ENCODE peak calls at places on chromosomes 5 and 9, in seven cellular contexts. K is PC-3, W is A549, V is spleen, X is hepatocyte, M is fibroblast of lung, J is cardiac muscle cell. S is an unnamed sample.

GRCh38 chr5:143355710-143356109 is 47.8 kb downstream of the NR3C1 start:
- DNase-seq in K (peak; percentile 87), W (peak; percentile 94), V (peak; percentile 65), X (peak; percentile 80), M (peak; percentile 93), J (peak; percentile 95), S (peak; percentile 86)

GRCh38 chr5:1471240-1471853 is 26.1 kb upstream of the SLC6A3 start:
- DNase-seq in K (no peak), W (no peak), V (no peak), X (no peak), M (no peak), J (no peak), S (no peak)

GRCh38 chr9:103804077-103804735 is 289.9 kb upstream of the SMC2 start:
- DNase-seq in K (peak; percentile 23), W (peak; percentile 86), V (no peak), X (no peak), M (no peak), J (peak; percentile 21), S (no peak)

GRCh38 chr9:22457448-22457847 is 10.8 kb downstream of the DMRTA1 start:
- DNase-seq in K (peak; percentile 42), W (no peak), V (no peak), X (no peak), M (no peak), J (no peak), S (no peak)

GRCh38 chr9:3502560-3503398 is 23.0 kb downstream of the RFX3 start:
- DNase-seq in K (peak; percentile 65), W (peak; percentile 38), V (no peak), X (no peak), M (no peak), J (no peak), S (peak; percentile 29)

GRCh38 chr5:59648949-59649921 is 244.3 kb downstream of the PDE4D start:
- DNase-seq in K (no peak), W (no peak), V (no peak), X (peak; percentile 66), M (no peak), J (peak; percentile 96), S (no peak)

GRCh38 chr5:56200856-56201638 is 32.1 kb downstream of the ANKRD55 start:
- DNase-seq in K (peak; percentile 71), W (peak; percentile 90), V (no peak), X (peak; percentile 85), M (peak; percentile 83), J (peak; percentile 91), S (peak; percentile 88)

GRCh38 chr5:39040875-39041274 is 33.3 kb downstream of the RICTOR start:
- DNase-seq in K (no peak), W (no peak), V (no peak), X (no peak), M (no peak), J (no peak), S (no peak)

GRCh38 chr9:105760053-105760452 is 65.7 kb downstream of the TMEM38B start:
- DNase-seq in K (no peak), W (peak; percentile 1), V (no peak), X (no peak), M (peak; percentile 14), J (peak; percentile 18), S (no peak)

GRCh38 chr5:33317271-33317670 is 123.5 kb upstream of the TARS1 start:
- DNase-seq in K (peak; percentile 84), W (no peak), V (no peak), X (no peak), M (peak; percentile 83), J (peak; percentile 51), S (peak; percentile 45)

GRCh38 chr9:80074439-80074838 is 502.7 kb downstream of the TLE4 start:
- DNase-seq in K (no peak), W (no peak), V (no peak), X (no peak), M (no peak), J (no peak), S (no peak)

GRCh38 chr5:57219386-57219785 is 45.5 kb downstream of the GPBP1 start:
- DNase-seq in K (no peak), W (peak; percentile 9), V (no peak), X (peak; percentile 8), M (no peak), J (no peak), S (no peak)

GRCh38 chr5:38846379-38846967 is 661 bp downstream of the OSMR start:
- DNase-seq in K (no peak), W (peak; percentile 22), V (no peak), X (no peak), M (peak; percentile 37), J (no peak), S (peak; percentile 48)

GRCh38 chr5:150137168-150137957 is 18.3 kb downstream of the PDGFRB start:
- DNase-seq in K (no peak), W (no peak), V (no peak), X (peak; percentile 52), M (no peak), J (peak; percentile 79), S (peak; percentile 44)

GRCh38 chr9:137666950-137667670 is 48.3 kb downstream of the EHMT1 start:
- DNase-seq in K (no peak), W (no peak), V (peak; percentile 84), X (no peak), M (no peak), J (no peak), S (no peak)

GRCh38 chr9:107029146-107029545 is 166.2 kb downstream of the ZNF462 start:
- DNase-seq in K (no peak), W (no peak), V (no peak), X (no peak), M (no peak), J (no peak), S (no peak)

GRCh38 chr9:110175275-110175968 is 32.5 kb downstream of the C9orf152 start:
- DNase-seq in K (no peak), W (no peak), V (no peak), X (no peak), M (no peak), J (no peak), S (no peak)

GRCh38 chr9:27276182-27277030 is 20.5 kb downstream of the EQTN start:
- DNase-seq in K (peak; percentile 73), W (peak; percentile 61), V (no peak), X (peak; percentile 78), M (peak; percentile 76), J (peak; percentile 76), S (peak; percentile 53)

GRCh38 chr5:14323466-14323865 is 180.3 kb downstream of the TRIO start:
- DNase-seq in K (no peak), W (no peak), V (no peak), X (no peak), M (no peak), J (no peak), S (no peak)

GRCh38 chr5:57575839-57576238 is 93.2 kb upstream of the ACTBL2 start:
- DNase-seq in K (no peak), W (no peak), V (no peak), X (no peak), M (no peak), J (no peak), S (no peak)

GRCh38 chr5:58477760-58478159 is 13.5 kb upstream of the GAPT start:
- DNase-seq in K (no peak), W (no peak), V (no peak), X (no peak), M (no peak), J (peak; percentile 30), S (no peak)

GRCh38 chr9:73162987-73163763 is 11.5 kb downstream of the ANXA1 start:
- DNase-seq in K (no peak), W (no peak), V (no peak), X (no peak), M (no peak), J (no peak), S (no peak)
- TF ChIP-seq CTCF in K (no peak), W (no peak), V (no peak), X (no peak), M (no peak), J (no peak), S (no peak)

DNA sequence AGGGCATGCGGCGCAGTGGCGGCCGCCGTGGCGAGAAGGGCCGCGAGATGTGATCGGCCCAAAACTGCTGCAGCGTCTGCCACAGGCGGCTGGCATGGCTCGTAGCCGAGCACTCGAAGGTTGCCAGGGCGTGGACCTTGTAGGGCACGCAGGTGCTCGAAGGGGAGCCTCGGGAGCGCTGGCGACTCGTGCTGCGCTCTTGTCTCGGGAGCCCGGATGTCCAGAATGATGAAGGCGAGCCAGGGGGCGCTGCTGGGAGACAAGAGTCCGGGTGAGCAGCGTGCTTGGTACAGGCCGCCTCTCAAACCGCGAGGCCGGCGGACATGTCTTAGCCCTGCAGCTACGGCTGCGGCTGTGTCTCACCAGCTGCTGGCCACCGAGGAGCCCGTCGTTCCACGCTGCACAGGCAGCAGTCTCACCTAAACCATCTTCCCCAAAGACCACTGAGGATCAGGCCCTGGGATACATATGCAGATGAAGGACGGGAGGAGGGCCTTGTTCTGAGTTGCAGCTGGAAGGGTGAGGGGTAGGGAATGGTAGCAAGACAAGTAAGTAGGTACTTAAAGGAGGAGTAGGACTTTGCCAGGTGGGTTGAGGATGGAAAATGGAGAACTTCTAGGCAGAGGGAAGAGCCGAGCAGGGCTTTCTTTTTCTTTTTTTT is 1.7 kb downstream of the CBY3 start:
- DNase-seq in K (no peak), W (no peak), V (peak; percentile 93), X (peak; percentile 36), M (peak; percentile 64), J (peak; percentile 82), S (peak; percentile 68)
- H3K4me3 ChIP-seq in K (peak overlapping the region; percentile 95), W (peak overlapping the region; percentile 74), V (peak overlapping the region; percentile 60), X (no peak overlapping the region), M (peak overlapping the region; percentile 98), J (peak overlapping the region; percentile 76), S (peak overlapping the region; percentile 86)

GRCh38 chr9:6106576-6107339 is 91.3 kb upstream of the RANBP6 start:
- DNase-seq in K (peak; percentile 60), W (peak; percentile 54), V (no peak), X (peak; percentile 38), M (peak; percentile 34), J (peak; percentile 69), S (peak; percentile 41)
- TF ChIP-seq CTCF in K (peak; percentile 61), W (peak; percentile 41), V (no peak), X (peak; percentile 38), M (peak; percentile 38), J (peak; percentile 62), S (peak; percentile 47)

GRCh38 chr9:14303110-14303509 is 10.8 kb downstream of the NFIB start:
- DNase-seq in K (no peak), W (no peak), V (no peak), X (no peak), M (no peak), J (no peak), S (no peak)

GRCh38 chr9:14303526-14303925 is 10.4 kb downstream of the NFIB start:
- DNase-seq in K (no peak), W (no peak), V (no peak), X (no peak), M (no peak), J (no peak), S (no peak)

GRCh38 chr9:14302405-14302804 is 11.5 kb downstream of the NFIB start:
- DNase-seq in K (no peak), W (no peak), V (no peak), X (no peak), M (no peak), J (no peak), S (no peak)

GRCh38 chr9:14306188-14306587 is 7.8 kb downstream of the NFIB start:
- DNase-seq in K (no peak), W (no peak), V (no peak), X (no peak), M (no peak), J (no peak), S (no peak)

DNA sequence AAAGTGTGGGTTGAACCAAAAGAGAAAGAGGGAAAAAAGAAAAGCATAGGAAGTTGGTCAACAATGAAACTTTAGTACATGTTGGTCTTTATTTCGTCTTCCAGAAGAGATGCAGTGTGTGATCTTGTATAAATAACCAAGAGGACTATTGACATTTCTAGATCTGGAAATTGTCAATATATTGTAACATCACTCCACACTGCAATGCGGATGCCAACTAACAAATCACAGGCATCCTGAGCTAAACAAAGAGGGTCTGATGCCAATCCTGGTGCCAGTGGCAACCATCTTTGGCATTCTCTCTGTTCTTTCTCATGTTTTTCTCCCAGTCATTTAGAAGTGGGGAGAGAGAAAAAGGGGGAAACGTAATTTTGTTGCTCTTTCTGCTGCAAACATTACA is 9.7 kb downstream of the NFIB start:
- DNase-seq in K (no peak), W (no peak), V (no peak), X (no peak), M (no peak), J (no peak), S (no peak)
- H3K4me3 ChIP-seq in K (no peak overlapping the region), W (no peak overlapping the region), V (no peak overlapping the region), X (no peak overlapping the region), M (no peak overlapping the region), J (no peak overlapping the region), S (no peak overlapping the region)

S was measured in foreskin fibroblast.